ENCODE peak calls at places on chromosome 6, in five cellular contexts. N, I, W, Z and S are unnamed samples.

GRCh38 chr6:41451515-41452163 is 94.5 kb upstream of the FOXP4 start:
- DNase-seq in Z (no peak), N (peak), W (peak), I (no peak), S (no peak)

GRCh38 chr6:1208876-1209275 is 103.0 kb upstream of the FOXQ1 start:
- DNase-seq in I (no peak), W (no peak), N (no peak), Z (no peak), S (no peak)

GRCh38 chr6:30875244-30876038 is 8.9 kb upstream of the DDR1 start:
- DNase-seq in W (peak), N (no peak), I (no peak), Z (no peak), S (no peak)

GRCh38 chr6:112237644-112238043 is 16.7 kb downstream of the LAMA4 start:
- DNase-seq in I (no peak), Z (no peak), N (peak), W (peak), S (no peak)

GRCh38 chr6:37731888-37732287 is 34.2 kb upstream of the MDGA1 start:
- DNase-seq in N (no peak), I (peak), Z (peak), W (no peak), S (peak)

GRCh38 chr6:44234101-44235090 is 11.0 kb downstream of the SLC29A1 start:
- DNase-seq in N (peak), I (no peak), Z (peak), W (peak), S (peak)

GRCh38 chr6:16821834-16822264 is 60.6 kb upstream of the ATXN1 start:
- DNase-seq in Z (no peak), I (no peak), W (no peak), N (no peak), S (no peak)

GRCh38 chr6:134111062-134111677 is 58.7 kb upstream of the SLC2A12 start:
- DNase-seq in Z (peak), W (peak), I (peak), N (peak), S (peak)

GRCh38 chr6:162615016-162615717 is 112.4 kb downstream of the PRKN start:
- DNase-seq in I (no peak), N (peak), Z (no peak), W (no peak), S (no peak)

GRCh38 chr6:21992178-21992967 is 304.5 kb downstream of the PRL start:
- DNase-seq in Z (no peak), N (peak), W (no peak), I (peak), S (no peak)

GRCh38 chr6:163585932-163586437 is 171.5 kb downstream of the QKI start:
- DNase-seq in W (no peak), Z (no peak), N (peak), I (no peak), S (no peak)

GRCh38 chr6:130557481-130558112 is 191.8 kb downstream of the TMEM200A start:
- DNase-seq in W (no peak), N (no peak), I (no peak), Z (no peak), S (no peak)

GRCh38 chr6:13575377-13575775 is 975 bp downstream of the SIRT5 start:
- DNase-seq in I (no peak), N (no peak), W (no peak), Z (no peak), S (no peak)
- H3K27ac ChIP-seq in I (peak), N (peak), W (peak), Z (no peak), S (peak)

GRCh38 chr6:150635906-150636514 is 36.3 kb downstream of the PLEKHG1 start:
- DNase-seq in W (no peak), I (no peak), N (no peak), Z (no peak), S (peak)
- H3K27ac ChIP-seq in W (peak), I (peak), N (no peak), Z (no peak), S (peak)

DNA sequence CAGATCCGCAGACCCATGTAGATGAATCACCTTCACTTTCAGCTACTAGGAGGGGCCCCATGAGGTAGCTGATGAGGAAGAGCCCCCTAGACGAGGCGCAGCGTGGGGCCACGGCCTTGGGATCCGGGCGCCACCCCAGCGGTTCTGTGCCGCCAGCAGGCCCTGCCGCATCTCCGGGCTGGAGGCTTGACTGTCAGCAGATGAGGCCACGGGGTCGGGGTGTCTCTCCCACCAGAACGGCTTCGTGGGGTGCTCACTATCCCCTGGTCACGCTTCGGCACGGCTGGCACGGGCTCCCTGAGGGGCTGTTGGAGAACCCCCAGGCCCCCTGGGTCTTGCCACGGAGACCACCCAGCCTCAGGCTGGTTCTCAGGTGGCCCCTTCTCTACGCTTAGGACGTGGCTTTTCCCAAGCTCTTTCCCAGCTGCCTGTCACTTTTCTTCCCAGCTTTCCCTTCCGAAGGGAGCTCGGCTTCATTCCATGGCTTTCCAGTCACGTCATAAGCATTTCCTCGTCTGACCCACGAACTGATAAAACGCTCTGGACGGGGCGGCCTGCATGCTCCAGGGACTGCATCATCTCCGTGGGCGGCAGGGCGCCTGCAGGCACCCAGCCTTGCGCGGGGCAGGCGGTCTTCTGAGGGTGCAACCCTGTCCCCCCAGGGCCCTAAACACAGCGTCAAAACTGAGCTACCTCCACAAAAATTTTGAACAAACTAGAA is 85.9 kb downstream of the THBS2 start:
- DNase-seq in I (no peak), N (peak), Z (no peak), W (no peak), S (no peak)
- H3K27ac ChIP-seq in I (no peak), N (no peak), Z (no peak), W (no peak), S (no peak)

GRCh38 chr6:159126590-159126989 is 42.6 kb upstream of the FNDC1 start:
- DNase-seq in W (peak), N (no peak), I (no peak), Z (no peak), S (no peak)
- H3K27ac ChIP-seq in W (peak), N (peak), I (no peak), Z (no peak), S (peak)

GRCh38 chr6:91278416-91278815 is 691.5 kb upstream of the MAP3K7 start:
- DNase-seq in Z (no peak), W (no peak), I (no peak), N (no peak), S (no peak)
- H3K27ac ChIP-seq in Z (no peak), W (no peak), I (no peak), N (no peak), S (no peak)

GRCh38 chr6:2976060-2976459 is 4.7 kb upstream of the SERPINB6 start:
- DNase-seq in N (no peak), Z (no peak), W (no peak), I (no peak), S (no peak)
- H3K27ac ChIP-seq in N (no peak), Z (no peak), W (peak), I (no peak), S (no peak)

GRCh38 chr6:15665237-15665636 is 2.4 kb upstream of the DTNBP1 start:
- DNase-seq in W (no peak), N (no peak), Z (no peak), I (no peak), S (no peak)

GRCh38 chr6:15663057-15663638 is 320 bp upstream of the DTNBP1 start:
- DNase-seq in W (no peak), I (no peak), Z (no peak), N (peak), S (peak)

GRCh38 chr6:15661815-15662245 is 998 bp downstream of the DTNBP1 start:
- DNase-seq in N (no peak), Z (no peak), W (no peak), I (no peak), S (no peak)

GRCh38 chr6:15659181-15659580 is 3.6 kb downstream of the DTNBP1 start:
- DNase-seq in N (no peak), W (no peak), I (no peak), Z (no peak), S (no peak)

GRCh38 chr6:15662246-15663056 is at the start of gene DTNBP1:
- DNase-seq in W (peak), N (peak), Z (peak), I (peak), S (peak)
- H3K27ac ChIP-seq in W (peak), N (no peak), Z (no peak), I (peak), S (peak)

DNA sequence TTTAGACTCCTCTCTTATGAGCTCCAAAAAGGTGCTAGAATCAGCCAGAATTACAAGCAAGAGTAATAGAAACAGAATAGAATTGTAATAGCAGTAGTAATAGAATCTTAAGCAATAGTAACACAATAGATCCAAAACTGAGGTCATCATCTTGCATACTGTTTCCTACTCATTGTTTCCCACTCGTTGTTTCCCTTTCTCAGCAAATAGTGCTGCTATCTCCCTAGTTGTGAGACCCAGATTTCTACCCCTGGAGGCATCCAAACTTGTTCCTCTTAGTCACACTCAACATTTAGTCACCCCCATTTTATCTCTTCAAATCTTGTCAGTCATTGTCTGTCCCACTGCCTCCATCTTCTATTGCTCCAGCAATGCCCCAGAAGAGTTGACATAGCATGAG is 356.9 kb upstream of the MARCKS start:
- DNase-seq in W (no peak), I (no peak), Z (no peak), N (peak), S (no peak)
- H3K27ac ChIP-seq in W (no peak), I (no peak), Z (no peak), N (no peak), S (no peak)

GRCh38 chr6:52645976-52646375 is 24.9 kb upstream of the TMEM14A start:
- DNase-seq in Z (no peak), I (no peak), W (no peak), N (no peak), S (no peak)
- H3K27ac ChIP-seq in Z (no peak), I (no peak), W (no peak), N (no peak), S (no peak)